ENCODE peak calls at places on chromosomes 11 and 22, in ten cellular contexts. V is stimulated activated CD8-positive, alpha-beta memory T cell treated with anti-CD3 and anti-CD28 coated beads, Interleukin-15, amount 100 ng/mL, for 1 hour; B is body of pancreas; W is fibroblast of lung; P is memory B cell; K is KBM-7; J is AG09319; I is AG10803; U is activated CD4-positive, CD25-positive, alpha-beta regulatory T cell treated with anti-CD3 and anti-CD28 coated beads, Interleukin-2, amount 50 U/mL, for 72 hours; H is mucosa of descending colon. A is an unnamed sample.

GRCh38 chr11:115269193-115269592 is 235.0 kb downstream of the CADM1 start:
- DNase-seq in V (no peak), J (no peak), I (no peak), P (no peak), K (no peak), B (no peak), U (no peak), W (no peak), H (no peak), A (no peak)

GRCh38 chr11:59550368-59550841 is 39.1 kb downstream of the OR4D9 start:
- DNase-seq in H (peak; percentile 90), W (peak; percentile 96), K (peak; percentile 95), J (peak; percentile 94), B (peak; percentile 91), P (peak; percentile 83), V (peak; percentile 60), I (peak; percentile 95), U (peak; percentile 85), A (peak; percentile 82)

GRCh38 chr11:121899534-121899933 is 216.5 kb downstream of the BLID start:
- DNase-seq in P (no peak), K (no peak), V (no peak), H (no peak), J (no peak), B (no peak), U (no peak), W (no peak), I (no peak), A (no peak)

GRCh38 chr22:50030315-50031188 is 18.0 kb upstream of the IL17REL start:
- DNase-seq in W (peak; percentile 56), K (peak; percentile 74), J (peak; percentile 10), H (peak; percentile 80), I (peak; percentile 52), B (peak; percentile 82), V (peak; percentile 57), P (peak; percentile 82), U (peak; percentile 87), A (peak; percentile 74)

GRCh38 chr11:67437082-67437821 is at the start of gene PTPRCAP:
- DNase-seq in B (no peak), J (no peak), V (peak; percentile 54), H (peak; percentile 90), K (peak; percentile 76), U (no peak), W (no peak), P (peak; percentile 67), I (no peak), A (no peak)

GRCh38 chr11:15937601-15938361 is 418.6 kb downstream of the SOX6 start:
- DNase-seq in V (no peak), B (no peak), J (no peak), P (no peak), H (no peak), W (no peak), U (no peak), K (no peak), I (no peak), A (no peak)

GRCh38 chr11:7348432-7349298 is 97.0 kb downstream of the SYT9 start:
- DNase-seq in U (no peak), W (no peak), B (no peak), K (no peak), J (no peak), P (no peak), H (no peak), I (no peak), V (no peak), A (no peak)

GRCh38 chr22:49768077-49768476 is 59.6 kb downstream of the BRD1 start:
- DNase-seq in W (no peak), V (no peak), I (no peak), P (no peak), B (no peak), U (peak; percentile 25), J (no peak), H (peak; percentile 48), K (no peak), A (no peak)

GRCh38 chr11:16180868-16181267 is 175.5 kb downstream of the SOX6 start:
- DNase-seq in H (no peak), B (no peak), U (no peak), J (no peak), K (no peak), P (no peak), W (no peak), V (no peak), I (no peak), A (no peak)